ENCODE peak calls at places on chromosomes 3 and 15, in five cellular contexts. One of them, this sample, is unnamed. For H3K4me1, the result is how much of the 10 kb centered on the place peaks cover.

GRCh38 chr3:178275311-178275710 is 260.9 kb upstream of the KCNMB2 start:
- DNase-seq in pancreas: no peak
- DNase-seq in adrenal gland: no peak
- DNase-seq in testis: no peak
- DNase-seq in endodermal cell: no peak
- DNase-seq in this sample: no peak

GRCh38 chr3:46693038-46693896 is at the start of gene ALS2CL:
- DNase-seq in endodermal cell: peak
- DNase-seq in adrenal gland: peak
- DNase-seq in pancreas: peak
- DNase-seq in testis: peak
- DNase-seq in this sample: peak

GRCh38 chr15:88071141-88071540 is 185.4 kb downstream of the NTRK3 start:
- DNase-seq in endodermal cell: no peak
- DNase-seq in testis: no peak
- DNase-seq in adrenal gland: no peak
- DNase-seq in pancreas: no peak
- DNase-seq in this sample: no peak

GRCh38 chr3:175433026-175433668 is 574.0 kb downstream of the NAALADL2 start:
- DNase-seq in endodermal cell: no peak
- DNase-seq in pancreas: no peak
- DNase-seq in adrenal gland: no peak
- DNase-seq in testis: no peak
- DNase-seq in this sample: no peak

GRCh38 chr3:160754371-160754854 is 1.6 kb upstream of the PPM1L start:
- DNase-seq in endodermal cell: peak
- DNase-seq in adrenal gland: peak
- DNase-seq in testis: peak
- DNase-seq in pancreas: peak
- DNase-seq in this sample: no peak

GRCh38 chr15:69790632-69791031 is 307.1 kb downstream of the TLE3 start:
- DNase-seq in testis: no peak
- DNase-seq in endodermal cell: no peak
- DNase-seq in pancreas: no peak
- DNase-seq in adrenal gland: no peak
- DNase-seq in this sample: no peak

GRCh38 chr3:120554727-120555660 is 41.1 kb upstream of the NDUFB4 start:
- DNase-seq in testis: no peak
- DNase-seq in endodermal cell: no peak
- DNase-seq in pancreas: no peak
- DNase-seq in adrenal gland: no peak
- DNase-seq in this sample: no peak

GRCh38 chr3:9037113-9037715 is 73.9 kb upstream of the RAD18 start:
- DNase-seq in endodermal cell: no peak
- DNase-seq in adrenal gland: peak
- DNase-seq in pancreas: no peak
- DNase-seq in testis: peak
- DNase-seq in this sample: peak

GRCh38 chr15:70125605-70126004 is 27.9 kb upstream of the TLE3 start:
- DNase-seq in pancreas: no peak
- DNase-seq in adrenal gland: no peak
- DNase-seq in testis: no peak
- DNase-seq in endodermal cell: no peak
- DNase-seq in this sample: no peak

GRCh38 chr3:178131801-178132200 is 404.4 kb upstream of the KCNMB2 start:
- DNase-seq in testis: no peak
- DNase-seq in endodermal cell: no peak
- DNase-seq in pancreas: no peak
- DNase-seq in adrenal gland: no peak
- DNase-seq in this sample: no peak

GRCh38 chr3:414063-414462 is 217.5 kb downstream of the CHL1 start:
- DNase-seq in endodermal cell: no peak
- DNase-seq in testis: no peak
- DNase-seq in pancreas: no peak
- DNase-seq in adrenal gland: no peak
- DNase-seq in this sample: no peak

GRCh38 chr3:138696661-138697370 is 88.2 kb downstream of the FAIM start:
- DNase-seq in testis: no peak
- DNase-seq in adrenal gland: no peak
- DNase-seq in endodermal cell: no peak
- DNase-seq in pancreas: no peak
- DNase-seq in this sample: no peak

GRCh38 chr3:98796334-98796733 is 33.2 kb downstream of the ST3GAL6 start:
- DNase-seq in pancreas: no peak
- DNase-seq in adrenal gland: no peak
- DNase-seq in endodermal cell: no peak
- DNase-seq in testis: no peak
- DNase-seq in this sample: no peak
- H3K27ac ChIP-seq in pancreas: no peak
- H3K27ac ChIP-seq in adrenal gland: no peak
- H3K27ac ChIP-seq in endodermal cell: no peak
- H3K27ac ChIP-seq in testis: no peak
- H3K27ac ChIP-seq in this sample: no peak

DNA sequence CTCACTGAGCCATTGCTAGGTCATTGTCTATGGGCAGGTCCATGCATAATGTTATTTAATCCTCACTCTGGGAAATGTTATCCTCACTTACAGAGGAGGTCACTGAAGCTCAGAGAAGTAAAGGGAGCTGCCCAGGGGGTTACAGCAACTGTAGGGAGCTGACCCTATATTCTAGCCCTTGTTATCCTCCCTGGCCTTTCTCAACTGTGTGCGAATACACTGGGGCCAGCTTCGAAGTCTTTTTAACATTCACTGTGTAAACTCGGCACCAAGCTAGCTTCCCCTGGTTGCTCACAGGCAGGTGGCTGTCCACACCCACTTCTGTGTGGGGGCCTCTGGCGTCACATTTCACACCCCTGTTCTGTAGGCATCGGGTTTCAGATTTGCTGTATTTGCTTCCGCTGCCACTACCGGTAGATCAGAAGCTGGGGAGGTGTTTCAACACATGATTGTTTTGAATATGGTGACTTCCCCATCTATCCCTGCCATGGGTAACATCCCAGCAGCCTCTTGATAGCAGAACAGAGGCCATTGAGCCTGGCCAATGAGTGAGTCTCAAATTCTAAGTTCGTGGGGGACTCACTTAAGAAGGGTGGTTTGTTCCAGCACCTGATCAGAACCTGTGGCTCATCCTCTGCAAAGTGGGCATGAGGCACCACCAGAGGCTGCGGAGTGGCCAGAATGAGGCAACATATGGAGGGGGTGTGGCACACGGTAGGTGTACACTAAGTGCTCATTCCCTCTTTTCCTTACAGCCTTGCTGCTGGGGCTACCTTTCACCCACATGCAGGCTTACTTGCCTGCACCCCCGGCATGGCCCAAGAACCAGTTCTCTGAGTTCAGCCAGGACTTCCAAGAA is 61.6 kb downstream of the IQSEC1 start:
- DNase-seq in adrenal gland: peak
- DNase-seq in pancreas: no peak
- DNase-seq in testis: peak
- DNase-seq in endodermal cell: peak
- DNase-seq in this sample: no peak
- H3K4me3 ChIP-seq in adrenal gland: no peak
- H3K4me3 ChIP-seq in pancreas: no peak
- H3K4me3 ChIP-seq in testis: no peak
- H3K4me3 ChIP-seq in endodermal cell: no peak
- H3K4me3 ChIP-seq in this sample: no peak

GRCh38 chr3:78977073-78977472 is 790.7 kb downstream of the ROBO1 start:
- DNase-seq in endodermal cell: no peak
- DNase-seq in testis: no peak
- DNase-seq in pancreas: no peak
- DNase-seq in adrenal gland: no peak
- DNase-seq in this sample: no peak

GRCh38 chr3:78979083-78979482 is 788.7 kb downstream of the ROBO1 start:
- DNase-seq in pancreas: no peak
- DNase-seq in testis: no peak
- DNase-seq in adrenal gland: no peak
- DNase-seq in endodermal cell: no peak
- DNase-seq in this sample: no peak

GRCh38 chr3:78976200-78976599 is 791.6 kb downstream of the ROBO1 start:
- DNase-seq in pancreas: no peak
- DNase-seq in endodermal cell: no peak
- DNase-seq in adrenal gland: no peak
- DNase-seq in testis: no peak
- DNase-seq in this sample: no peak

GRCh38 chr3:78974181-78974770 is 793.5 kb downstream of the ROBO1 start:
- DNase-seq in endodermal cell: no peak
- DNase-seq in adrenal gland: no peak
- DNase-seq in pancreas: no peak
- DNase-seq in testis: no peak
- DNase-seq in this sample: no peak

DNA sequence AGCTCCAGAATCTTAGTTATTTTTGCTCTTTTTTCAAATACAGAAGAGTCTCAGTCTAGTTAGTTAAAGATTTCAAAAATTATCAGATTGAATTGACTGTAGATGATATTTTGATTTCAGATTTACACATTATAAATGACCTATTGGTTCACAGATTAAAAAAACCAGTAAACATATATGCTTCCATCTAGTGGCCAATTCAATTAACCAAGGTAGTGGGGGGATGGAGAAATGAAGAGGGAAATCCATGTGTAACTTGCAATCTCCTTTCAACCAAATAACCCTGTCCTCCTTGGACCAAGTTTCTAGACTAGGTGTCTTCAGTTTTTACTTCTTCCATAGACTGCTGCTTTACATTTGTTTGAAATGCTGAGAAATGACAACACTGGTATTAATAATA is 789.8 kb downstream of the ROBO1 start:
- DNase-seq in testis: no peak
- DNase-seq in adrenal gland: no peak
- DNase-seq in endodermal cell: no peak
- DNase-seq in pancreas: no peak
- DNase-seq in this sample: no peak
- H3K4me1 ChIP-seq in testis: under half
- H3K4me1 ChIP-seq in adrenal gland: under half
- H3K4me1 ChIP-seq in endodermal cell: under half
- H3K4me1 ChIP-seq in pancreas: under half
- H3K4me1 ChIP-seq in this sample: under half

GRCh38 chr15:68790910-68791309 is 29.8 kb downstream of the ANP32A start:
- DNase-seq in pancreas: no peak
- DNase-seq in testis: no peak
- DNase-seq in adrenal gland: no peak
- DNase-seq in endodermal cell: no peak
- DNase-seq in this sample: no peak

GRCh38 chr15:68789041-68789920 is 31.4 kb downstream of the ANP32A start:
- DNase-seq in testis: no peak
- DNase-seq in endodermal cell: no peak
- DNase-seq in adrenal gland: no peak
- DNase-seq in pancreas: no peak
- DNase-seq in this sample: peak

GRCh38 chr15:68791431-68792283 is 29.0 kb downstream of the ANP32A start:
- DNase-seq in testis: no peak
- DNase-seq in adrenal gland: no peak
- DNase-seq in pancreas: no peak
- DNase-seq in endodermal cell: peak
- DNase-seq in this sample: no peak

GRCh38 chr15:68788265-68788624 is 32.5 kb downstream of the ANP32A start:
- DNase-seq in adrenal gland: no peak
- DNase-seq in testis: no peak
- DNase-seq in pancreas: no peak
- DNase-seq in endodermal cell: no peak
- DNase-seq in this sample: no peak

GRCh38 chr15:68789921-68790575 is 30.6 kb downstream of the ANP32A start:
- DNase-seq in pancreas: no peak
- DNase-seq in endodermal cell: peak
- DNase-seq in testis: no peak
- DNase-seq in adrenal gland: no peak
- DNase-seq in this sample: no peak
- H3K27ac ChIP-seq in pancreas: no peak
- H3K27ac ChIP-seq in endodermal cell: peak
- H3K27ac ChIP-seq in testis: no peak
- H3K27ac ChIP-seq in adrenal gland: peak
- H3K27ac ChIP-seq in this sample: peak

GRCh38 chr3:187748050-187748481 is 2.8 kb upstream of the BCL6 start:
- DNase-seq in testis: peak
- DNase-seq in adrenal gland: peak
- DNase-seq in endodermal cell: peak
- DNase-seq in pancreas: peak
- DNase-seq in this sample: peak

GRCh38 chr3:187746479-187747335 is 1.4 kb upstream of the BCL6 start:
- DNase-seq in endodermal cell: peak
- DNase-seq in testis: peak
- DNase-seq in pancreas: no peak
- DNase-seq in adrenal gland: no peak
- DNase-seq in this sample: no peak

GRCh38 chr3:187745201-187746058 is at the start of gene BCL6:
- DNase-seq in endodermal cell: peak
- DNase-seq in testis: peak
- DNase-seq in adrenal gland: peak
- DNase-seq in pancreas: peak
- DNase-seq in this sample: peak

GRCh38 chr3:187746059-187746453 is 788 bp upstream of the BCL6 start:
- DNase-seq in adrenal gland: no peak
- DNase-seq in testis: no peak
- DNase-seq in pancreas: no peak
- DNase-seq in endodermal cell: no peak
- DNase-seq in this sample: no peak

GRCh38 chr3:187747506-187747905 is 2.2 kb upstream of the BCL6 start:
- DNase-seq in pancreas: no peak
- DNase-seq in testis: no peak
- DNase-seq in endodermal cell: no peak
- DNase-seq in adrenal gland: no peak
- DNase-seq in this sample: no peak
- H3K4me3 ChIP-seq in pancreas: no peak
- H3K4me3 ChIP-seq in testis: no peak
- H3K4me3 ChIP-seq in endodermal cell: no peak
- H3K4me3 ChIP-seq in adrenal gland: peak
- H3K4me3 ChIP-seq in this sample: no peak

GRCh38 chr3:126992776-126993175 is 9.9 kb downstream of the PLXNA1 start:
- DNase-seq in endodermal cell: no peak
- DNase-seq in testis: no peak
- DNase-seq in pancreas: no peak
- DNase-seq in adrenal gland: no peak
- DNase-seq in this sample: peak

GRCh38 chr3:126993436-126993835 is 10.5 kb downstream of the PLXNA1 start:
- DNase-seq in testis: no peak
- DNase-seq in pancreas: no peak
- DNase-seq in adrenal gland: no peak
- DNase-seq in endodermal cell: no peak
- DNase-seq in this sample: no peak

GRCh38 chr3:126991366-126992200 is 8.7 kb downstream of the PLXNA1 start:
- DNase-seq in endodermal cell: no peak
- DNase-seq in adrenal gland: no peak
- DNase-seq in testis: no peak
- DNase-seq in pancreas: no peak
- DNase-seq in this sample: no peak

GRCh38 chr3:126990890-126991289 is 8.0 kb downstream of the PLXNA1 start:
- DNase-seq in testis: no peak
- DNase-seq in adrenal gland: no peak
- DNase-seq in endodermal cell: no peak
- DNase-seq in pancreas: no peak
- DNase-seq in this sample: peak

DNA sequence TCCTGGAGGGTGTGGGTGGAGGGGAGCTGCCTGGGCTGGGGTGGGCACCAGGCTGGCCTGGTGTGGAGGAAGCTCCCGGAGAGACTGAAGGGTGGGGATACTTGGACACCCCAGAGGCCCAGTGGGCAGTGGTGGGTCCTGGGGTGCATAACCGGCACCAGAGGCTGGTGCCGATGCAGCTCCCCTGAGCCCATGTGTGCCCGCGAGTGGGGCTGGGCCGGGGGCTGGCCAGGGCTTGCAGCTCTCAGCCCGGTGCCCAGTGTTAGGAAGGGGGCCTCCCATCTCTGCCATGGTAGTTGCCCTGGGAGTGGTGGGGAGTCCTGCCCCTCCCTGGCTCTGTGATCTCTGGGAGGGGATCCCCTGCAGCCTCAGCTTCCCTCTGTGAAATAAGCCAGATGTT is 9.3 kb downstream of the PLXNA1 start:
- DNase-seq in adrenal gland: no peak
- DNase-seq in testis: no peak
- DNase-seq in pancreas: no peak
- DNase-seq in endodermal cell: no peak
- DNase-seq in this sample: no peak
- H3K4me1 ChIP-seq in adrenal gland: under half
- H3K4me1 ChIP-seq in testis: under half
- H3K4me1 ChIP-seq in pancreas: under half
- H3K4me1 ChIP-seq in endodermal cell: under half
- H3K4me1 ChIP-seq in this sample: under half